ENCODE peak calls at places on chromosome 5, in four cellular contexts. N, O, K and I are unnamed samples.

GRCh38 chr5:55535199-55535905 is 588 bp upstream of the PLPP1 start:
- DNase-seq in K (no peak), N (peak; percentile 70), O (no peak), I (no peak)

GRCh38 chr5:63375851-63376250 is 586.4 kb downstream of the HTR1A start:
- DNase-seq in K (no peak), N (no peak), O (no peak), I (no peak)

GRCh38 chr5:71482132-71482531 is 26.7 kb downstream of the BDP1 start:
- DNase-seq in N (no peak), K (peak; percentile 59), O (no peak), I (no peak)

GRCh38 chr5:18772475-18772874 is 1138.2 kb downstream of the TAF11L14 start:
- DNase-seq in N (peak; percentile 58), K (no peak), O (peak; percentile 3), I (no peak)

GRCh38 chr5:135602882-135603721 is 24.3 kb upstream of the CXCL14 start:
- DNase-seq in O (peak; percentile 31), K (no peak), N (no peak), I (no peak)

GRCh38 chr5:179530069-179530998 is 20.0 kb upstream of the RUFY1 start:
- DNase-seq in K (no peak), N (peak; percentile 89), O (peak; percentile 5), I (no peak)

GRCh38 chr5:137954131-137954879 is 65.0 kb downstream of the PKD2L2 start:
- DNase-seq in K (no peak), O (no peak), N (no peak), I (peak; percentile 4)

GRCh38 chr5:141494761-141495455 is 6.0 kb downstream of the PCDHGC5 start:
- DNase-seq in O (no peak), N (peak; percentile 62), K (no peak), I (no peak)

GRCh38 chr5:14850419-14851066 is 21.0 kb downstream of the ANKH start:
- DNase-seq in K (no peak), O (no peak), N (no peak), I (no peak)

GRCh38 chr5:65013141-65013540 is 244.4 kb downstream of the CWC27 start:
- DNase-seq in N (no peak), K (no peak), O (no peak), I (no peak)

GRCh38 chr5:11396867-11397266 is 507.4 kb downstream of the CTNND2 start:
- DNase-seq in K (no peak), O (no peak), N (no peak), I (no peak)

GRCh38 chr5:87147441-87147840 is 120.2 kb upstream of the RASA1 start:
- DNase-seq in K (no peak), O (no peak), N (no peak), I (no peak)

GRCh38 chr5:72210913-72211670 is 103.8 kb downstream of the MAP1B start:
- DNase-seq in N (no peak), O (no peak), K (peak; percentile 44), I (no peak)

GRCh38 chr5:176817369-176817841 is 7.0 kb downstream of the UNC5A start:
- DNase-seq in O (peak; percentile 51), N (peak; percentile 72), K (no peak), I (no peak)

GRCh38 chr5:143554194-143554717 is 150.8 kb upstream of the NR3C1 start:
- DNase-seq in O (no peak), N (no peak), K (no peak), I (peak; percentile 35)

GRCh38 chr5:76082790-76083554 is at the start of gene SV2C:
- DNase-seq in K (no peak), O (peak; percentile 47), N (peak; percentile 50), I (no peak)

GRCh38 chr5:88884435-88884877 is 1.5 kb upstream of the MEF2C start:
- DNase-seq in K (no peak), N (no peak), O (no peak), I (no peak)

GRCh38 chr5:92119110-92119509 is 736.0 kb upstream of the ARRDC3 start:
- DNase-seq in N (peak; percentile 48), O (peak; percentile 9), K (no peak), I (no peak)

GRCh38 chr5:110050640-110051345 is 361.1 kb downstream of the MAN2A1 start:
- DNase-seq in O (no peak), K (no peak), N (no peak), I (no peak)

GRCh38 chr5:120507826-120508463 is 43.8 kb downstream of the PRR16 start:
- DNase-seq in N (peak; percentile 33), O (no peak), K (no peak), I (no peak)

GRCh38 chr5:92904021-92904420 is 677.0 kb downstream of the NR2F1-AS1 start:
- DNase-seq in N (no peak), O (no peak), K (no peak), I (no peak)

GRCh38 chr5:115246361-115246991 is 16.2 kb downstream of the PGGT1B start:
- DNase-seq in K (peak; percentile 49), O (peak; percentile 26), N (peak; percentile 75), I (no peak)

GRCh38 chr5:132871885-132872284 is 1.6 kb upstream of the LEAP2 start:
- DNase-seq in N (no peak), O (no peak), K (no peak), I (no peak)

GRCh38 chr5:6502421-6502820 is 53.8 kb downstream of the UBE2QL1 start:
- DNase-seq in O (no peak), K (no peak), N (no peak), I (no peak)

GRCh38 chr5:84487963-84488362 is 103.3 kb upstream of the EDIL3 start:
- DNase-seq in O (no peak), K (no peak), N (no peak), I (no peak)

GRCh38 chr5:55226934-55227737 is at the start of gene MCIDAS:
- DNase-seq in N (peak; percentile 89), O (peak; percentile 70), K (no peak), I (no peak)

GRCh38 chr5:56415356-56415765 is 182.2 kb upstream of the ANKRD55 start:
- DNase-seq in N (no peak), K (no peak), O (no peak), I (peak; percentile 29)

GRCh38 chr5:138095100-138095907 is 11.5 kb downstream of the WNT8A start:
- DNase-seq in O (no peak), N (peak; percentile 85), K (peak; percentile 86), I (no peak)

GRCh38 chr5:22938373-22938772 is 85.2 kb upstream of the CDH12 start:
- DNase-seq in K (no peak), N (no peak), O (no peak), I (no peak)

GRCh38 chr5:103450333-103451061 is 112.1 kb downstream of the NUDT12 start:
- DNase-seq in N (no peak), K (no peak), O (no peak), I (no peak)

GRCh38 chr5:157778121-157778805 is 34.8 kb downstream of the LSM11 start:
- DNase-seq in K (peak; percentile 56), O (no peak), N (no peak), I (no peak)

GRCh38 chr5:58156977-58157701 is 302.7 kb downstream of the PLK2 start:
- DNase-seq in O (peak; percentile 23), K (no peak), N (peak; percentile 2), I (no peak)

GRCh38 chr5:126119894-126120442 is 303.2 kb upstream of the GRAMD2B start:
- DNase-seq in N (no peak), O (no peak), K (no peak), I (no peak)

DNA sequence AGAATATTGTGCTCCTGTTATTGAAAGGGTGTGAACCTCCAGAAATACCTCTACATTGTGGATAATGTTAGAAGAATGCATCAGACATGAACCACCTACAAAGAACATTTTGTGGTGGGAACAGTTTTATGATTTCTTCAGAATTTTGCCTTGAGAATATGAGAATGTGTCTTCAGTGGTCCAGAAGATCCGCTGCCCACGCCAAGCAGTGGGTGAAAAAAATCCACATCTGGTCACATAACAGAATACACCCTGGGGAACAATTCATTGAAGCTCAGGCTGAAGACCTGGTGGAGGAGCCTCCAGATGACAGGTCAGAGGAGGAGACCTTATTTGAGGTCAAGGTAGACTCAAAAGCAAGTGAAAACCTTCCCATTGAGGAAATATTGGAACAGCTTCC is 69.1 kb downstream of the DEPDC1B start:
- DNase-seq in N (no peak), K (no peak), O (no peak), I (no peak)
- H3K36me3 ChIP-seq in N (no peaks in the 10 kb centered on the region), K (peaks cover 13% of the 10 kb centered on the region), O (peaks cover 79% of the 10 kb centered on the region), I (no peaks in the 10 kb centered on the region)

DNA sequence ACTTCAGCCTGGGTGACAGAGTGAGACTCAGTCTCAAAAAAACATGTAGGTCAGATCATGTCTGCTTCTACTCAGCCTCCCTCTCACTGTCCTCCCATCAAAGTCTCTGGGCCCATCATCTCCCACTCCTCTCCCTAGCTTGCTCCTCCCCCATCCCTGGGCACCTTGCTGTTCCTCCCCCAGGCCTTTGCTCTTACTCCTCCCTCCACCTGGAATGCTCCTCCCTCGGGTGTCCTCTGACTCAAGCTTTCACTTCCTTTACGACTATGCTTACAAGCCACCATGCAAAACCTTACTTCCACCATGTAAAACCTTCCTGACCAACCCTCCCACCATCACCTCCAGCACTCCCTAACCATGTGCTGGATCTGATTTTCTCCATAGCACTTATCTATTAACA is 51.5 kb downstream of the MTMR12 start:
- DNase-seq in N (no peak), K (no peak), O (no peak), I (no peak)
- H3K36me3 ChIP-seq in N (peaks cover 40% of the 10 kb centered on the region), K (peaks cover 28% of the 10 kb centered on the region), O (peaks cover 93% of the 10 kb centered on the region), I (no peaks in the 10 kb centered on the region)

GRCh38 chr5:1820926-1821325 is 19.7 kb downstream of the NDUFS6 start:
- DNase-seq in K (no peak), N (no peak), O (no peak), I (no peak)

GRCh38 chr5:1818784-1819183 is 17.6 kb downstream of the NDUFS6 start:
- DNase-seq in O (no peak), N (no peak), K (no peak), I (no peak)

GRCh38 chr5:1817261-1818043 is 16.2 kb downstream of the NDUFS6 start:
- DNase-seq in O (no peak), N (no peak), K (no peak), I (no peak)

GRCh38 chr5:1820381-1820780 is 19.2 kb downstream of the NDUFS6 start:
- DNase-seq in N (no peak), O (no peak), K (no peak), I (no peak)

DNA sequence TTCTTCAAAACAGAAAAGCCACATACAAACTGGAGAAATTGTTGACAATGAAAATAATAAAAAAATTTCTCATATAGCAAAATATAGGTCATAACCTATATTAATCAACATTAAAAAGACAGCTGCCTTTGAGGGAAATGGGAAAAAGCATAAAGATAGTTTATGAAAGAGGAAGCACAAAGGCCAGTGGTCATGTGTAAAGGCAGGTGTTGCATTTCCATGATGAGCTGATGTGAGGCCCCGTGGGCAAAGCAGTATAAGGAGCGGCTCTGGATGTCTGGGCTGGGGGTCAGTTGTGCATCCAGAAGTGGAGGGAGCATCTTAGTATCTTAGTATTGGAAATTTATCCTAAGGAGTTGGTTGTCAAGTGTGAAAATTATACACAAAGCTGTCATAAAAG is 18.3 kb downstream of the NDUFS6 start:
- DNase-seq in O (no peak), N (no peak), K (no peak), I (no peak)
- H3K36me3 ChIP-seq in O (peaks cover 92% of the 10 kb centered on the region), N (peaks cover 21% of the 10 kb centered on the region), K (peaks cover 21% of the 10 kb centered on the region), I (peaks cover 2% of the 10 kb centered on the region)

GRCh38 chr5:113527746-113528145 is 14.3 kb downstream of the YTHDC2 start:
- DNase-seq in N (no peak), K (no peak), O (no peak), I (no peak)

GRCh38 chr5:113526421-113526820 is 12.9 kb downstream of the YTHDC2 start:
- DNase-seq in O (peak; percentile 11), K (no peak), N (peak; percentile 57), I (no peak)

DNA sequence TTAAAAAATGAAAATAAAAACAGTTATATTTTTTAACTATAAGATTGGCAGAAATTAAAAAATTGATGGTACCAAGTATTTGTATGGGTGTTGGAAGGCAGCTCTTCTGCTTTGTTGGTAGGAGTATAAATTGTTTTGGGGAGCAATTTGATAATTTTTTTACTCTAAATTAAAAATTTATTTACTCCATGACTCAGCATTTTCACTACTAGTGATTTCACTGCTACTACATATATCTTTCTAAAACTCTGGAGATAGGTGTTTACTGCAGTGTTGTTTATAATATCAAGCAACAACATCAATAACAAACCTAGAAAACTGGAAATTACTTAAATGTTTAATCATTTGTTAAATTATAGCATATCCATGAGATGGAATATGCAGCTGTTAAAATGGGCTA is 18.3 kb downstream of the YTHDC2 start:
- DNase-seq in N (no peak), O (no peak), K (no peak), I (no peak)
- H3K36me3 ChIP-seq in N (peaks cover 20% of the 10 kb centered on the region), O (peaks cover 91% of the 10 kb centered on the region), K (no peaks in the 10 kb centered on the region), I (peaks cover 3% of the 10 kb centered on the region)